ENCODE peak calls at places on chromosomes 7 and 10, in five cellular contexts. One of them, this sample, is unnamed.

GRCh38 chr7:98678215-98678614 is 61.1 kb downstream of the NPTX2 start:
- DNase-seq in T-helper 2 cell: no peak
- DNase-seq in CD8-positive, alpha-beta T cell: no peak
- DNase-seq in NCI-H2107: no peak
- DNase-seq in stimulated activated CD4-positive, alpha-beta T cell treated with anti-CD3 and anti-CD28 coated beads, Interleukin-12 subunit alpha, Interleukin-12 subunit beta, amount 100 ng/mL, for 48 hours: no peak
- DNase-seq in this sample: no peak

GRCh38 chr7:153675141-153675540 is 377.1 kb upstream of the DPP6 start:
- DNase-seq in T-helper 2 cell: no peak
- DNase-seq in CD8-positive, alpha-beta T cell: no peak
- DNase-seq in NCI-H2107: no peak
- DNase-seq in stimulated activated CD4-positive, alpha-beta T cell treated with anti-CD3 and anti-CD28 coated beads, Interleukin-12 subunit alpha, Interleukin-12 subunit beta, amount 100 ng/mL, for 48 hours: no peak
- DNase-seq in this sample: no peak

GRCh38 chr10:96073722-96074121 is 30.3 kb downstream of the CCNJ start:
- DNase-seq in T-helper 2 cell: peak
- DNase-seq in CD8-positive, alpha-beta T cell: no peak
- DNase-seq in NCI-H2107: no peak
- DNase-seq in stimulated activated CD4-positive, alpha-beta T cell treated with anti-CD3 and anti-CD28 coated beads, Interleukin-12 subunit alpha, Interleukin-12 subunit beta, amount 100 ng/mL, for 48 hours: no peak
- DNase-seq in this sample: no peak

GRCh38 chr7:130485734-130486113 is 6.2 kb upstream of the MEST start:
- DNase-seq in T-helper 2 cell: no peak
- DNase-seq in CD8-positive, alpha-beta T cell: no peak
- DNase-seq in NCI-H2107: no peak
- DNase-seq in stimulated activated CD4-positive, alpha-beta T cell treated with anti-CD3 and anti-CD28 coated beads, Interleukin-12 subunit alpha, Interleukin-12 subunit beta, amount 100 ng/mL, for 48 hours: no peak
- DNase-seq in this sample: no peak

GRCh38 chr10:77946084-77946483 is 19.5 kb upstream of the DLG5 start:
- DNase-seq in T-helper 2 cell: no peak
- DNase-seq in CD8-positive, alpha-beta T cell: no peak
- DNase-seq in NCI-H2107: no peak
- DNase-seq in stimulated activated CD4-positive, alpha-beta T cell treated with anti-CD3 and anti-CD28 coated beads, Interleukin-12 subunit alpha, Interleukin-12 subunit beta, amount 100 ng/mL, for 48 hours: no peak
- DNase-seq in this sample: no peak

GRCh38 chr10:24968349-24968748 is 15.9 kb upstream of the PRTFDC1 start:
- DNase-seq in T-helper 2 cell: no peak
- DNase-seq in CD8-positive, alpha-beta T cell: no peak
- DNase-seq in NCI-H2107: no peak
- DNase-seq in stimulated activated CD4-positive, alpha-beta T cell treated with anti-CD3 and anti-CD28 coated beads, Interleukin-12 subunit alpha, Interleukin-12 subunit beta, amount 100 ng/mL, for 48 hours: no peak
- DNase-seq in this sample: no peak

GRCh38 chr7:102836206-102836938 is 76.4 kb upstream of the LRRC17 start:
- DNase-seq in T-helper 2 cell: no peak
- DNase-seq in CD8-positive, alpha-beta T cell: no peak
- DNase-seq in NCI-H2107: no peak
- DNase-seq in stimulated activated CD4-positive, alpha-beta T cell treated with anti-CD3 and anti-CD28 coated beads, Interleukin-12 subunit alpha, Interleukin-12 subunit beta, amount 100 ng/mL, for 48 hours: no peak
- DNase-seq in this sample: no peak

GRCh38 chr10:11294831-11295230 is 277.2 kb downstream of the CELF2 start:
- DNase-seq in T-helper 2 cell: no peak
- DNase-seq in CD8-positive, alpha-beta T cell: no peak
- DNase-seq in NCI-H2107: no peak
- DNase-seq in stimulated activated CD4-positive, alpha-beta T cell treated with anti-CD3 and anti-CD28 coated beads, Interleukin-12 subunit alpha, Interleukin-12 subunit beta, amount 100 ng/mL, for 48 hours: no peak
- DNase-seq in this sample: no peak

GRCh38 chr10:69472142-69472541 is 20.9 kb downstream of the TSPAN15 start:
- DNase-seq in T-helper 2 cell: no peak
- DNase-seq in CD8-positive, alpha-beta T cell: no peak
- DNase-seq in NCI-H2107: no peak
- DNase-seq in stimulated activated CD4-positive, alpha-beta T cell treated with anti-CD3 and anti-CD28 coated beads, Interleukin-12 subunit alpha, Interleukin-12 subunit beta, amount 100 ng/mL, for 48 hours: no peak
- DNase-seq in this sample: no peak

GRCh38 chr10:73873163-73873842 is 1.1 kb downstream of the CAMK2G start:
- DNase-seq in T-helper 2 cell: no peak
- DNase-seq in CD8-positive, alpha-beta T cell: no peak
- DNase-seq in NCI-H2107: no peak
- DNase-seq in stimulated activated CD4-positive, alpha-beta T cell treated with anti-CD3 and anti-CD28 coated beads, Interleukin-12 subunit alpha, Interleukin-12 subunit beta, amount 100 ng/mL, for 48 hours: no peak
- DNase-seq in this sample: no peak

GRCh38 chr7:3427957-3428356 is 126.9 kb downstream of the SDK1 start:
- DNase-seq in T-helper 2 cell: no peak
- DNase-seq in CD8-positive, alpha-beta T cell: no peak
- DNase-seq in NCI-H2107: no peak
- DNase-seq in stimulated activated CD4-positive, alpha-beta T cell treated with anti-CD3 and anti-CD28 coated beads, Interleukin-12 subunit alpha, Interleukin-12 subunit beta, amount 100 ng/mL, for 48 hours: no peak
- DNase-seq in this sample: no peak

GRCh38 chr7:2617710-2617975 is 14.1 kb upstream of the TTYH3 start:
- DNase-seq in T-helper 2 cell: no peak
- DNase-seq in CD8-positive, alpha-beta T cell: no peak
- DNase-seq in NCI-H2107: no peak
- DNase-seq in stimulated activated CD4-positive, alpha-beta T cell treated with anti-CD3 and anti-CD28 coated beads, Interleukin-12 subunit alpha, Interleukin-12 subunit beta, amount 100 ng/mL, for 48 hours: no peak
- DNase-seq in this sample: no peak

GRCh38 chr7:28686418-28686800 is 271.7 kb downstream of the TRIL start:
- DNase-seq in T-helper 2 cell: no peak
- DNase-seq in CD8-positive, alpha-beta T cell: no peak
- DNase-seq in NCI-H2107: no peak
- DNase-seq in stimulated activated CD4-positive, alpha-beta T cell treated with anti-CD3 and anti-CD28 coated beads, Interleukin-12 subunit alpha, Interleukin-12 subunit beta, amount 100 ng/mL, for 48 hours: no peak
- DNase-seq in this sample: no peak

GRCh38 chr10:112677689-112678088 is 230.7 kb downstream of the VTI1A start:
- DNase-seq in T-helper 2 cell: no peak
- DNase-seq in CD8-positive, alpha-beta T cell: no peak
- DNase-seq in NCI-H2107: no peak
- DNase-seq in stimulated activated CD4-positive, alpha-beta T cell treated with anti-CD3 and anti-CD28 coated beads, Interleukin-12 subunit alpha, Interleukin-12 subunit beta, amount 100 ng/mL, for 48 hours: no peak
- DNase-seq in this sample: peak

GRCh38 chr7:154640917-154641316 is 362.0 kb downstream of the PAXIP1 start:
- DNase-seq in T-helper 2 cell: no peak
- DNase-seq in CD8-positive, alpha-beta T cell: no peak
- DNase-seq in NCI-H2107: no peak
- DNase-seq in stimulated activated CD4-positive, alpha-beta T cell treated with anti-CD3 and anti-CD28 coated beads, Interleukin-12 subunit alpha, Interleukin-12 subunit beta, amount 100 ng/mL, for 48 hours: no peak
- DNase-seq in this sample: no peak

GRCh38 chr10:14124951-14125350 is 205.8 kb downstream of the FRMD4A start:
- DNase-seq in T-helper 2 cell: no peak
- DNase-seq in CD8-positive, alpha-beta T cell: no peak
- DNase-seq in NCI-H2107: no peak
- DNase-seq in stimulated activated CD4-positive, alpha-beta T cell treated with anti-CD3 and anti-CD28 coated beads, Interleukin-12 subunit alpha, Interleukin-12 subunit beta, amount 100 ng/mL, for 48 hours: no peak
- DNase-seq in this sample: no peak

GRCh38 chr7:47293884-47294568 is 287.9 kb downstream of the TNS3 start:
- DNase-seq in T-helper 2 cell: no peak
- DNase-seq in CD8-positive, alpha-beta T cell: no peak
- DNase-seq in NCI-H2107: no peak
- DNase-seq in stimulated activated CD4-positive, alpha-beta T cell treated with anti-CD3 and anti-CD28 coated beads, Interleukin-12 subunit alpha, Interleukin-12 subunit beta, amount 100 ng/mL, for 48 hours: no peak
- DNase-seq in this sample: no peak

GRCh38 chr7:100220833-100221718 is 1.3 kb downstream of the PVRIG start:
- DNase-seq in T-helper 2 cell: peak
- DNase-seq in CD8-positive, alpha-beta T cell: peak
- DNase-seq in NCI-H2107: no peak
- DNase-seq in stimulated activated CD4-positive, alpha-beta T cell treated with anti-CD3 and anti-CD28 coated beads, Interleukin-12 subunit alpha, Interleukin-12 subunit beta, amount 100 ng/mL, for 48 hours: peak
- DNase-seq in this sample: no peak

GRCh38 chr7:79523426-79523825 is 70.0 kb upstream of the MAGI2 start:
- DNase-seq in T-helper 2 cell: no peak
- DNase-seq in CD8-positive, alpha-beta T cell: no peak
- DNase-seq in NCI-H2107: no peak
- DNase-seq in stimulated activated CD4-positive, alpha-beta T cell treated with anti-CD3 and anti-CD28 coated beads, Interleukin-12 subunit alpha, Interleukin-12 subunit beta, amount 100 ng/mL, for 48 hours: no peak
- DNase-seq in this sample: no peak

GRCh38 chr10:97333351-97333600 is 1.3 kb downstream of the FRAT2 start:
- DNase-seq in T-helper 2 cell: no peak
- DNase-seq in CD8-positive, alpha-beta T cell: no peak
- DNase-seq in NCI-H2107: no peak
- DNase-seq in stimulated activated CD4-positive, alpha-beta T cell treated with anti-CD3 and anti-CD28 coated beads, Interleukin-12 subunit alpha, Interleukin-12 subunit beta, amount 100 ng/mL, for 48 hours: no peak
- DNase-seq in this sample: no peak

GRCh38 chr7:12378389-12378788 is 25.3 kb downstream of the VWDE start:
- DNase-seq in T-helper 2 cell: no peak
- DNase-seq in CD8-positive, alpha-beta T cell: no peak
- DNase-seq in NCI-H2107: no peak
- DNase-seq in stimulated activated CD4-positive, alpha-beta T cell treated with anti-CD3 and anti-CD28 coated beads, Interleukin-12 subunit alpha, Interleukin-12 subunit beta, amount 100 ng/mL, for 48 hours: no peak
- DNase-seq in this sample: no peak

GRCh38 chr7:28300488-28300887 is 111.8 kb upstream of the CREB5 start:
- DNase-seq in T-helper 2 cell: no peak
- DNase-seq in CD8-positive, alpha-beta T cell: no peak
- DNase-seq in NCI-H2107: no peak
- DNase-seq in stimulated activated CD4-positive, alpha-beta T cell treated with anti-CD3 and anti-CD28 coated beads, Interleukin-12 subunit alpha, Interleukin-12 subunit beta, amount 100 ng/mL, for 48 hours: no peak
- DNase-seq in this sample: no peak

GRCh38 chr7:17939111-17939669 is 1.1 kb downstream of the SNX13 start:
- DNase-seq in T-helper 2 cell: no peak
- DNase-seq in CD8-positive, alpha-beta T cell: no peak
- DNase-seq in NCI-H2107: no peak
- DNase-seq in stimulated activated CD4-positive, alpha-beta T cell treated with anti-CD3 and anti-CD28 coated beads, Interleukin-12 subunit alpha, Interleukin-12 subunit beta, amount 100 ng/mL, for 48 hours: no peak
- DNase-seq in this sample: no peak

GRCh38 chr10:103192089-103192450 is 1.0 kb downstream of the NT5C2 start:
- DNase-seq in T-helper 2 cell: no peak
- DNase-seq in CD8-positive, alpha-beta T cell: no peak
- DNase-seq in NCI-H2107: no peak
- DNase-seq in stimulated activated CD4-positive, alpha-beta T cell treated with anti-CD3 and anti-CD28 coated beads, Interleukin-12 subunit alpha, Interleukin-12 subunit beta, amount 100 ng/mL, for 48 hours: no peak
- DNase-seq in this sample: no peak

GRCh38 chr10:68047554-68048327 is 27.3 kb downstream of the HERC4 start:
- DNase-seq in T-helper 2 cell: no peak
- DNase-seq in CD8-positive, alpha-beta T cell: no peak
- DNase-seq in NCI-H2107: no peak
- DNase-seq in stimulated activated CD4-positive, alpha-beta T cell treated with anti-CD3 and anti-CD28 coated beads, Interleukin-12 subunit alpha, Interleukin-12 subunit beta, amount 100 ng/mL, for 48 hours: no peak
- DNase-seq in this sample: no peak

GRCh38 chr7:66336760-66337159 is 131.6 kb downstream of the TPST1 start:
- DNase-seq in T-helper 2 cell: no peak
- DNase-seq in CD8-positive, alpha-beta T cell: no peak
- DNase-seq in NCI-H2107: no peak
- DNase-seq in stimulated activated CD4-positive, alpha-beta T cell treated with anti-CD3 and anti-CD28 coated beads, Interleukin-12 subunit alpha, Interleukin-12 subunit beta, amount 100 ng/mL, for 48 hours: no peak
- DNase-seq in this sample: no peak

GRCh38 chr7:12422449-12423320 is 19.0 kb upstream of the VWDE start:
- DNase-seq in T-helper 2 cell: no peak
- DNase-seq in CD8-positive, alpha-beta T cell: no peak
- DNase-seq in NCI-H2107: no peak
- DNase-seq in stimulated activated CD4-positive, alpha-beta T cell treated with anti-CD3 and anti-CD28 coated beads, Interleukin-12 subunit alpha, Interleukin-12 subunit beta, amount 100 ng/mL, for 48 hours: no peak
- DNase-seq in this sample: no peak